ENCODE peak calls at places on chromosomes 6 and 20, in five cellular contexts. P is K562, D is tibial artery, U is HCT116, A is cardiac muscle cell. T is an unnamed sample.

GRCh38 chr20:21232546-21233280 is 70.4 kb upstream of the XRN2 start:
- DNase-seq in P (no peak), D (no peak), U (no peak), A (no peak), T (no peak)

GRCh38 chr6:132062626-132063025 is 111.5 kb upstream of the CCN2 start:
- DNase-seq in P (no peak), D (no peak), U (no peak), A (no peak), T (no peak)

GRCh38 chr6:26173836-26174144 is 86.6 kb downstream of the HFE start:
- DNase-seq in P (no peak), D (no peak), U (no peak), A (no peak), T (no peak)

GRCh38 chr20:30921286-30922071 is 336.0 kb upstream of the DEFB115 start:
- DNase-seq in P (no peak), D (no peak), U (no peak), A (no peak), T (no peak)

GRCh38 chr20:8860011-8860495 is 208.8 kb upstream of the PLCB4 start:
- DNase-seq in P (no peak), D (no peak), U (no peak), A (peak; percentile 74), T (no peak)

GRCh38 chr20:18650224-18650623 is 62.4 kb downstream of the DTD1 start:
- DNase-seq in P (no peak), D (no peak), U (no peak), A (no peak), T (no peak)

GRCh38 chr20:33521461-33521860 is 31.6 kb downstream of the CBFA2T2 start:
- DNase-seq in P (no peak), D (no peak), U (no peak), A (no peak), T (no peak)

GRCh38 chr6:170208651-170209353 is 82.1 kb downstream of the DLL1 start:
- DNase-seq in P (no peak), D (peak; percentile 10), U (no peak), A (no peak), T (no peak)

GRCh38 chr20:63138855-63139341 is 77.0 kb downstream of the YTHDF1 start:
- DNase-seq in P (no peak), D (no peak), U (no peak), A (peak; percentile 5), T (no peak)

GRCh38 chr6:20325641-20326421 is 75.8 kb upstream of the E2F3 start:
- DNase-seq in P (no peak), D (no peak), U (no peak), A (no peak), T (no peak)

GRCh38 chr6:36984581-36985383 is 1.2 kb downstream of the MTCH1 start:
- DNase-seq in P (peak; percentile 68), D (peak; percentile 61), U (peak; percentile 19), A (peak; percentile 78), T (peak; percentile 79)

GRCh38 chr20:19713851-19714716 is 44.0 kb upstream of the RIN2 start:
- DNase-seq in P (no peak), D (no peak), U (no peak), A (no peak), T (no peak)

GRCh38 chr20:62367483-62368302 is 581 bp upstream of the LAMA5 start:
- DNase-seq in P (no peak), D (no peak), U (no peak), A (peak; percentile 36), T (peak; percentile 69)

GRCh38 chr6:123733180-123733579 is 70.5 kb upstream of the NKAIN2 start:
- DNase-seq in P (no peak), D (no peak), U (no peak), A (no peak), T (no peak)

GRCh38 chr6:72826744-72827438 is 205.0 kb downstream of the KCNQ5 start:
- DNase-seq in P (no peak), D (no peak), U (no peak), A (peak; percentile 41), T (no peak)

GRCh38 chr6:2961491-2961890 is 9.9 kb downstream of the SERPINB6 start:
- DNase-seq in P (no peak), D (no peak), U (no peak), A (no peak), T (no peak)

GRCh38 chr6:25713802-25714201 is 40.7 kb upstream of the SLC17A4 start:
- DNase-seq in P (no peak), D (no peak), U (no peak), A (peak; percentile 39), T (no peak)

DNA sequence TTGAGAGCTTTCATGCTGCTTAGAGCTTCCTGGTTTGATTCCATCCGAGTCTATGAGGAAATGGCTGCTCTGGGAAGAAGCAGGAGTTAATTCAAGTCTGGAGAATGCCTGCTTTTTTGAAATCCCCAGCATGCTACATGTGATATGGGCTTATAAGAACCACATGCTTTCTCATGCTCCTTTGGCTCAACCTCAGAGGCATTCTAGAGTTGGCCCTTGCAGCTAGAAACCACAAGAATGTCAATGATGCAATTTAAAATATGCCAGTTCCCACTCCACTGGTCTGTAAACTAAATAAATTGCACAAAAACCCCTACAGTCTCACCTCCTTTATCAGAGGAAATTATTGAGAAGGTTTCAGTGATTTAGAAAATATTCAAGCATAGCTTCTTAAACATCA is 143.0 kb upstream of the OLIG3 start:
- DNase-seq in P (no peak), D (peak; percentile 39), U (no peak), A (peak; percentile 99), T (no peak)
- H3K4me3 ChIP-seq in P (no peak overlapping the region), D (no peak overlapping the region), U (no peak overlapping the region), A (no peak overlapping the region), T (no peak overlapping the region)

GRCh38 chr6:39065561-39065960 is 17.0 kb downstream of the GLP1R start:
- DNase-seq in P (no peak), D (no peak), U (no peak), A (no peak), T (no peak)

GRCh38 chr6:39061182-39061581 is 12.6 kb downstream of the GLP1R start:
- DNase-seq in P (no peak), D (no peak), U (no peak), A (no peak), T (no peak)

GRCh38 chr6:39061588-39061987 is 13.0 kb downstream of the GLP1R start:
- DNase-seq in P (no peak), D (no peak), U (no peak), A (no peak), T (no peak)

GRCh38 chr6:39062014-39062740 is 13.6 kb downstream of the GLP1R start:
- DNase-seq in P (no peak), D (no peak), U (no peak), A (no peak), T (peak; percentile 90)

GRCh38 chr6:39063520-39063919 is 14.9 kb downstream of the GLP1R start:
- DNase-seq in P (no peak), D (no peak), U (no peak), A (no peak), T (no peak)
- H3K27ac ChIP-seq in P (no peak overlapping the region), D (no peak overlapping the region), U (no peak overlapping the region), A (peak overlapping the region; percentile 93), T (no peak overlapping the region)

DNA sequence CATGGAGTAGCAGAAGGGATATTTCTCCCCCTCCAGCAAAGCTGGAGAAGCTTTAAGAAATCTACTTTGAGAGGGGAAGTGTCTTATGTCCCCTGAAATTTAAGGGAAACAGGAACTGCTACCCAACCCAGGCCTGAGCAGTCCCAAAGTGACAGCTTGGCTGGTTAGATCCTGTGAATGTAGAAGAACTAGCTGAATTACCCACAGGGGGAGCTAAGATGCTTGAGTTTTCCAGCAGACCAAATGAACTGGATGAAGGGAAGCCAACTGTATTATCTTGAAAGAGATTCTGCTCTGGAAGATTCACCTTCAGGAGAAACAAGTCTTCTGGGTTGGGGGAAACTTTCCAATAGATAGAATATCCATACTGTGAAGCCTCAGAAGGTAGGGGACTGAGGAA is 303.3 kb upstream of the MMS22L start:
- DNase-seq in P (no peak), D (no peak), U (no peak), A (no peak), T (peak; percentile 19)
- TF ChIP-seq CTCF in P (no peak), D (no peak), U (peak; percentile 36), A (no peak), T (peak; percentile 54)

GRCh38 chr20:53581444-53582311 is 12.0 kb downstream of the ZNF217 start:
- DNase-seq in P (no peak), D (peak; percentile 19), U (no peak), A (no peak), T (no peak)

GRCh38 chr20:53579266-53579580 is 14.4 kb downstream of the ZNF217 start:
- DNase-seq in P (no peak), D (no peak), U (no peak), A (no peak), T (no peak)

GRCh38 chr20:53578492-53579222 is 15.0 kb downstream of the ZNF217 start:
- DNase-seq in P (peak; percentile 79), D (peak; percentile 41), U (peak; percentile 82), A (peak; percentile 95), T (peak; percentile 36)

GRCh38 chr20:53579581-53580375 is 13.9 kb downstream of the ZNF217 start:
- DNase-seq in P (peak; percentile 22), D (no peak), U (no peak), A (peak; percentile 88), T (no peak)

DNA sequence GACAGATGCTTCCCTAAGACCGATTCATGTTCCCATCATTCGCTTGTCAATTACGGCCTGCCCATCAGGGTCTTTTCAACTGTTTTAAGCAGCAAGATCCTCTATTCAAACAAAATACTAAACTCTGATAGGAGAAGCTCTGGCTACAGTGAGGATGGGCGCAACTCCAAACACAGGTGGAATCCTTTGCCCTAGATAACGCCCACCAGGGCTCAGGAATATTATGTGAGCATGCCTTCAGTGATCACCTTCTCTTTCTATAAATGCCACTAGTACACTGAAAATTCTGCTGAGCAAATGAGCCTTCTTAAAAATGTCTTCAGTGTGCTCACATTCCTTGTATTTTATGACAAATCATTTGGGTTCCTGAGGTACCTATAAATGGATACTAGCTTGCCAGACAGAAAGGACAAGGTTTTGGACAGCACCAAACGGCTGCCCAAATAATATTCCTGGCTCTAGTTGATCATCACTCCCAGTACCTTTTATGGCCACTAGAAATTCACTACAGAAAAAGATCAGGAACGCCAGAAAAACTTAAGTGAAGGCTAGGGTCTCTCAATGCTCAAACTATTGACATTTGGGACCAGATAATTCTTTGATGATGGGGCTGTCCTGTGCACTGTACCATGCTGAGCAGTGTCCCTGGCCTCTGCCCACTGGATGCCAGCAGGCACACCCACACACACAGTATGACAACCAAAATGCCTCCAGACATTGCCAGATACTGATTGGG is 13.1 kb downstream of the ZNF217 start:
- DNase-seq in P (no peak), D (peak; percentile 12), U (no peak), A (no peak), T (no peak)
- H3K4me3 ChIP-seq in P (no peak overlapping the region), D (peak overlapping the region; percentile 13), U (no peak overlapping the region), A (no peak overlapping the region), T (no peak overlapping the region)

DNA sequence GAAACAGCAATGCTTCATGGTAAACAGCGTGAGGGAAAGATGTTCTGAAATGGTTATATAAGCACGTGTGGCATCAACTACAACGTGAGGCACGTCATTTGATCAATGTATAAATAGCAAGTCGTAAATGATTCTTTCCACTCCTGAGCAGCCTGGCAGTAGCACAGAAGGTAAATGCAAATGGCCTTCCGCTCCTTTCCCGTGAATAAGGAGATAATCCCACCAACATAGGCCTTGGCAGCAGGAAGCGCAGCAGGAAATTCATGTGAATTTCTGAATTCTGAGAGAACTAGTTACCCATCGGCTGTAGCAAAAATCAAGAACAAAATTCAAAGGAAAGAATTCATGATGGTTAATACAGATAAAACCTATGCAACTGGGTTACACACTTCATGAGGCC is 16.9 kb downstream of the RPS6KA2 start:
- DNase-seq in P (no peak), D (no peak), U (no peak), A (no peak), T (no peak)
- H3K27ac ChIP-seq in P (no peak overlapping the region), D (no peak overlapping the region), U (no peak overlapping the region), A (no peak overlapping the region), T (no peak overlapping the region)